ENCODE peak calls at places on chromosome 11, in eight cellular contexts. U is suprapubic skin, M is transverse colon, X is stomach, W is K562, V is A549, S is sigmoid colon, L is GM12878. Z is an unnamed sample.
A peak's percentile ranks its signal among the peaks of the same experiment; 100 is the strongest.

GRCh38 chr11:132409591-132410375 is 1039.4 kb downstream of the NTM start:
- DNase-seq in X (no peak), L (no peak), V (no peak), M (no peak), U (no peak), W (no peak), S (no peak), Z (no peak)

GRCh38 chr11:132358573-132358953 is 988.1 kb downstream of the NTM start:
- DNase-seq in L (no peak), V (no peak), U (no peak), X (no peak), W (no peak), S (no peak), M (no peak), Z (no peak)

GRCh38 chr11:111845256-111846028 is 25.9 kb downstream of the ALG9 start:
- DNase-seq in W (no peak), L (no peak), X (no peak), M (no peak), V (no peak), S (no peak), U (no peak), Z (no peak)

GRCh38 chr11:123822591-123822990 is 16.4 kb upstream of the OR6M1 start:
- DNase-seq in V (no peak), L (no peak), U (no peak), X (no peak), W (no peak), S (no peak), M (no peak), Z (no peak)

GRCh38 chr11:60929774-60930173 is 5.5 kb downstream of the TMEM132A start:
- DNase-seq in V (no peak), X (no peak), U (no peak), W (no peak), S (no peak), L (no peak), M (no peak), Z (no peak)

GRCh38 chr11:129280027-129280811 is 88.1 kb upstream of the ARHGAP32 start:
- DNase-seq in X (no peak), M (peak; percentile 8), S (no peak), U (no peak), V (no peak), W (no peak), L (no peak), Z (no peak)

GRCh38 chr11:12599408-12600143 is 74.6 kb upstream of the TEAD1 start:
- DNase-seq in S (no peak), L (peak; percentile 2), V (peak; percentile 41), W (peak; percentile 80), U (peak; percentile 63), M (peak; percentile 24), X (peak; percentile 63), Z (peak; percentile 34)

GRCh38 chr11:47858169-47858543 is 10.0 kb upstream of the NUP160 start:
- DNase-seq in V (peak; percentile 72), X (no peak), U (no peak), S (no peak), M (no peak), W (no peak), L (no peak), Z (no peak)

GRCh38 chr11:61437496-61437895 is 7.6 kb downstream of the SDHAF2 start:
- DNase-seq in L (no peak), U (no peak), M (no peak), V (no peak), X (no peak), S (no peak), W (no peak), Z (no peak)

GRCh38 chr11:95108671-95109551 is 19.3 kb downstream of the ENDOD1 start:
- DNase-seq in L (no peak), V (no peak), S (no peak), U (no peak), M (no peak), X (no peak), W (peak; percentile 92), Z (no peak)

GRCh38 chr11:128905345-128906184 is 14.4 kb downstream of the KCNJ5 start:
- DNase-seq in X (peak; percentile 56), W (peak; percentile 15), U (no peak), V (peak; percentile 80), L (no peak), S (no peak), M (peak; percentile 43), Z (peak; percentile 53)

GRCh38 chr11:11777897-11778296 is 63.9 kb upstream of the USP47 start:
- DNase-seq in X (no peak), S (no peak), W (no peak), V (no peak), M (no peak), L (no peak), U (no peak), Z (no peak)

GRCh38 chr11:26553182-26553581 is 18.9 kb downstream of the MUC15 start:
- DNase-seq in M (no peak), V (no peak), W (no peak), X (no peak), S (no peak), L (no peak), U (no peak), Z (no peak)

GRCh38 chr11:20565236-20565635 is 34.2 kb upstream of the SLC6A5 start:
- DNase-seq in L (no peak), U (no peak), X (no peak), V (no peak), S (no peak), M (no peak), W (no peak), Z (no peak)

GRCh38 chr11:113806403-113806802 is 26.8 kb downstream of the CLDN25 start:
- DNase-seq in L (no peak), M (peak; percentile 11), W (peak; percentile 51), X (no peak), V (peak; percentile 4), S (no peak), U (no peak), Z (no peak)

GRCh38 chr11:32186118-32186517 is 95.2 kb downstream of the RCN1 start:
- DNase-seq in W (no peak), M (no peak), L (no peak), V (no peak), X (no peak), S (no peak), U (no peak), Z (no peak)

GRCh38 chr11:32187106-32187505 is 96.2 kb downstream of the RCN1 start:
- DNase-seq in L (no peak), M (no peak), X (no peak), V (no peak), S (no peak), U (no peak), W (no peak), Z (no peak)

GRCh38 chr11:32183512-32183911 is 92.6 kb downstream of the RCN1 start:
- DNase-seq in S (no peak), V (no peak), W (no peak), M (no peak), X (no peak), U (no peak), L (no peak), Z (no peak)

GRCh38 chr11:32188785-32189184 is 97.9 kb downstream of the RCN1 start:
- DNase-seq in M (no peak), W (peak; percentile 6), U (no peak), L (no peak), V (no peak), X (no peak), S (no peak), Z (no peak)

DNA sequence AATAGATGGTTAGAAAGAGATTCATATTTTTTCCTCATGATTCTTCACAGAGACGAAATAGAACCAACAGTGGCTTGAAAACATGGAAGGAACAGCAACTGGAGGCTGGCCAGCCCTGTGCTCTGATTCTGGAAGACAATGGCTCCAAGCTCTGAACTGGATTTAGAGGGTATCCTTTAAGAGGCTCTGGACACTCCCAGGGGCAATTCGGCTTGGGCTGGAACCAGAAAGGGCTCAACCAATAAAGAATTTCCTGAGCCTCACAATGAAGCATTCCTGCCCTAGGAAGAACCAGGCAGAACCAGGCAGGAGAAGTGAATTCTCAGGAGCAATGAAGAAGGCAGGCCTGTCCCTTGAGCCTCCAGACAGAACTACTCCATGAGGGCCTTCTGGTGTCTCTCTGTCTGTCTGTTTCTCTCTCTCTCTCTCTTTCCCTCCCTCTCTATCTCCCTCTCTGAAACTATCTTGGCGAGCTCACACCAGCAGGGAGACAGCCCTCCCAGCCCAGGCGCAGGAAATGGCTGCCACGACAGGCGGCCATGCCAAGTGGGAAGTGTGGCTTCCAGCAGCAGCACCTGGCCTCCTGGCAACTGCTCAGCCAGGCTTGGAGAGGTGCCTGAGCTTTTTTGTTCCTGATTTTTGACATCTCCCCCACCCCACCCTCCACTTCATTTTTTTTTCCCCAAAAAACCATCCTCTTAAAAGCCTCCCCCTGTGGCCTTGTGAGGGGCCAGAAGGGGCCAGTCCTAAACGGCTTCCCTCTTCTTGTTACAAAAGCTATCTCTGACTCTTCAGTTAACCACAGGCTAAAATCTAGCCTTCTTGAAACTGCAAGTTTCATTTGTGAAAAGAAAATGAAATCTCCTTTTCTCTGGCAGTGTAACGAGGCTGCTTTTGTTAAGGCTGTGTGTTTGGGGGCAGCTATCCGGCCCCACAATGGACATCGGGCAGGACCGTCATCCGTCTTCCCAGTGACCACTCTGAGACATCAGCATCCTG is 93.5 kb downstream of the RCN1 start:
- DNase-seq in S (no peak), W (no peak), M (no peak), X (no peak), V (no peak), L (no peak), U (no peak), Z (no peak)
- H3K27ac ChIP-seq in S (no peak overlapping the region), W (no peak overlapping the region), M (no peak overlapping the region), X (no peak overlapping the region), V (no peak overlapping the region), L (peak overlapping the region; percentile 55), U (no peak overlapping the region), Z (no peak overlapping the region)

GRCh38 chr11:117857734-117858369 is 18.6 kb downstream of the FXYD6 start:
- DNase-seq in S (peak; percentile 57), U (no peak), V (no peak), X (no peak), M (no peak), W (no peak), L (no peak), Z (peak; percentile 43)
- TF ChIP-seq EP300 in S (no peak), U (no peak), V (no peak), X (no peak), M (no peak), W (no peak), L (no peak), Z (no peak)

GRCh38 chr11:762421-763072 is 14.7 kb downstream of the GATD1 start:
- DNase-seq in M (peak; percentile 52), L (no peak), U (peak; percentile 66), X (peak; percentile 47), W (no peak), S (no peak), V (peak; percentile 83), Z (peak; percentile 26)
- H3K27ac ChIP-seq in M (peak overlapping the region; percentile 59), L (no peak overlapping the region), U (peak overlapping the region; percentile 69), X (peak overlapping the region; percentile 4), W (peak overlapping the region; percentile 40), S (no peak overlapping the region), V (peak overlapping the region; percentile 61), Z (no peak overlapping the region)

GRCh38 chr11:87926250-87926970 is 248.8 kb downstream of the RAB38 start:
- DNase-seq in W (no peak), X (no peak), S (no peak), U (no peak), M (no peak), L (no peak), V (no peak), Z (no peak)
- TF ChIP-seq EP300 in W (no peak), X (no peak), S (no peak), U (no peak), M (no peak), L (no peak), V (no peak), Z (no peak)

Z was measured in ovary.